ENCODE peak calls at places on chromosome 1, in seven cellular contexts. C is HCT116, L is foreskin keratinocyte, D is IMR-90, M is GM12878, Q is Panc1, B is HepG2. X is an unnamed sample.

GRCh38 chr1:84166797-84167196 is 22.7 kb downstream of the PRKACB start:
- ATAC-seq in C (no peak), L (no peak), D (no peak), M (peak; percentile 70), Q (no peak), B (no peak), X (no peak)

GRCh38 chr1:8113257-8114220 is 87.4 kb upstream of the ERRFI1 start:
- ATAC-seq in C (peak; percentile 58), L (no peak), D (no peak), M (no peak), Q (no peak), B (no peak), X (no peak)

GRCh38 chr1:207882692-207883091 is 28.2 kb downstream of the CD34 start:
- ATAC-seq in C (no peak), L (no peak), D (no peak), M (peak; percentile 19), Q (no peak), B (no peak), X (no peak)

GRCh38 chr1:179754031-179754624 is 11.0 kb downstream of the FAM163A start:
- ATAC-seq in C (no peak), L (peak; percentile 40), D (peak; percentile 89), M (no peak), Q (no peak), B (no peak), X (no peak)

GRCh38 chr1:155250246-155250632 is 5.0 kb downstream of the ENTREP3 start:
- ATAC-seq in C (peak; percentile 8), L (no peak), D (no peak), M (peak; percentile 31), Q (no peak), B (no peak), X (no peak)

GRCh38 chr1:7399514-7400125 is 371.5 kb upstream of the VAMP3 start:
- ATAC-seq in C (no peak), L (no peak), D (no peak), M (no peak), Q (no peak), B (no peak), X (no peak)

GRCh38 chr1:20216574-20216973 is 30.3 kb upstream of the PLA2G2C start:
- ATAC-seq in C (peak; percentile 71), L (peak; percentile 71), D (peak; percentile 68), M (peak; percentile 94), Q (peak; percentile 86), B (peak; percentile 81), X (no peak)

GRCh38 chr1:181062800-181063428 is 25.6 kb upstream of the IER5 start:
- ATAC-seq in C (no peak), L (no peak), D (no peak), M (peak; percentile 90), Q (no peak), B (peak; percentile 63), X (no peak)

GRCh38 chr1:35931424-35932157 is 686 bp downstream of the AGO3 start:
- ATAC-seq in C (peak; percentile 33), L (peak; percentile 64), D (peak; percentile 10), M (peak; percentile 40), Q (peak; percentile 28), B (peak; percentile 55), X (peak; percentile 7)

GRCh38 chr1:243623831-243624230 is 226.2 kb downstream of the AKT3 start:
- ATAC-seq in C (no peak), L (peak; percentile 44), D (peak; percentile 70), M (no peak), Q (no peak), B (no peak), X (no peak)

GRCh38 chr1:41610361-41610760 is 125.9 kb upstream of the EDN2 start:
- ATAC-seq in C (no peak), L (no peak), D (no peak), M (no peak), Q (no peak), B (no peak), X (no peak)

GRCh38 chr1:13642306-13643004 is 57.5 kb upstream of the PRDM2 start:
- ATAC-seq in C (no peak), L (no peak), D (no peak), M (peak; percentile 85), Q (no peak), B (no peak), X (no peak)

GRCh38 chr1:27366411-27367159 is at the start of gene MAP3K6:
- ATAC-seq in C (peak; percentile 75), L (peak; percentile 78), D (peak; percentile 71), M (peak; percentile 56), Q (peak; percentile 82), B (peak; percentile 72), X (peak; percentile 84)

GRCh38 chr1:27367160-27367650 is 444 bp upstream of the MAP3K6 start:
- ATAC-seq in C (peak; percentile 2), L (peak; percentile 1), D (no peak), M (no peak), Q (no peak), B (peak; percentile 25), X (no peak)

GRCh38 chr1:27372022-27372807 is 2.4 kb downstream of the FCN3 start:
- ATAC-seq in C (no peak), L (no peak), D (no peak), M (no peak), Q (no peak), B (peak; percentile 22), X (no peak)

GRCh38 chr1:27366113-27366410 is 699 bp downstream of the MAP3K6 start:
- ATAC-seq in C (peak; percentile 72), L (peak; percentile 5), D (peak; percentile 69), M (peak; percentile 72), Q (peak; percentile 87), B (peak; percentile 64), X (peak; percentile 69)

GRCh38 chr1:27368872-27369703 is 2.3 kb upstream of the MAP3K6 start:
- ATAC-seq in C (no peak), L (no peak), D (no peak), M (peak; percentile 8), Q (no peak), B (no peak), X (no peak)
- TF ChIP-seq CTCF in C (peak; percentile 16), L (peak; percentile 55), D (peak; percentile 45), M (no peak), Q (peak; percentile 56), B (no peak), X (no peak)

DNA sequence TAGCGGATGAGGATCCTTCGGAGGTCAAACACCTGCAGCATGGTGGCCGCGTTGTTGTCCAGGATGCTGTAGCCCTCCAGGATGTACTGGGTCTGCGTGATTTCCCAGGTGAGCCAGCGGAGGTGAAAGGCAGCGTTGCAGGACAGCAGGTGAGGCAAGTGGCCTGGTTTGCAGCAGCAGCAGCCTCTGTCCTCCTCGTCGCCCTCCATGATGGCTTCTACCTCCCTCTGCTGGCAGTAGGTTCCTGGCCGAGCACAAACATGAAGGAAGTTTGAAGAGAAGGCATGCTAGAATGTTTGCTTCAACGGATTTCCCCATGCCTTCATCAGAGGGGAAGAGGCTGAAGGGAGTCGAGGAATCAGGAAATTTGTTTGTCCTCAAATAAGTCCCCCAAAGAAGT is 74.7 kb downstream of the NTPCR start:
- ATAC-seq in C (peak; percentile 63), L (peak; percentile 52), D (no peak), M (peak; percentile 69), Q (peak; percentile 53), B (peak; percentile 84), X (no peak)
- TF ChIP-seq CTCF in C (peak; percentile 44), L (peak; percentile 50), D (peak; percentile 30), M (peak; percentile 54), Q (peak; percentile 66), B (peak; percentile 74), X (no peak)

DNA sequence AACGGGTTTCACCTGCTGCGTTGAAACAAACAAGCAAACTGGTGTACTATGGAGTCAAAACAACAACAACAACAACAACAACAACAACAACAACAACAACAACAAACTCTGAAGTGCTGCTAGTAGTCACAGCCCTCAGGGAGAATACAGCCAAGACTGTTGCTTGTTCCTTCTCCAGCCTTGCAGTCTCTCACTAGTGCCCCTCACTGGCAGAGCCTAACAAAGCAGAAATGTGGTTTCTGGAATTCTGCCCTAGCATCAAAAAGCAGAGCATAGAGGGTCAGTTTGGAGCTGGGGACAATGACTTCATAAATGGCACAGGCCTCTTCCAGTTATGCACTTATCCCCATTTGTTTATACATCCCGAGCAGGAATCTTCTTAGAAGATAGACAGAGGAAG is 187.4 kb downstream of the KCNK2 start:
- ATAC-seq in C (peak; percentile 64), L (no peak), D (no peak), M (no peak), Q (no peak), B (no peak), X (no peak)
- TF ChIP-seq CTCF in C (peak; percentile 41), L (no peak), D (no peak), M (no peak), Q (no peak), B (no peak), X (no peak)

DNA sequence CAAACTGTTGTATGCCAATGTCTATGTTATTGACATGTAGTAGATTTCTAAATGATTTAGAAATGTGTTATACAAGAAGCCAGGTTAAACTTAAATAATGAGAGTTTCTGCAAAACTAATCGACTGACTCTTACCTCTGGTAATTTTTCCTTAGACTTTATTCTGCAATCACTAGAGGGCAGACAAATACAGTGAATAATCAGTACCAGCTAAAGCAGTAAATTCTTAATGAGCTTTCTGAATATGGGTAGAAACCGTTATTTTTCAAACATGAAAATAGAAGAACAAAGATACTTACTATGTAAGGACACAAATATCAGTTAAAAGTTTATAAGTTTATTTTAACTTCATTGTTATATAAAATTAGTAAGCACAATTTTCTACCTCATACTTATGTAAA is 97.9 kb upstream of the RGS1 start:
- ATAC-seq in C (peak; percentile 73), L (peak; percentile 28), D (peak; percentile 87), M (peak; percentile 81), Q (no peak), B (no peak), X (peak; percentile 55)
- TF ChIP-seq CTCF in C (no peak), L (peak; percentile 70), D (peak; percentile 77), M (peak; percentile 76), Q (peak; percentile 51), B (peak; percentile 56), X (peak; percentile 74)

DNA sequence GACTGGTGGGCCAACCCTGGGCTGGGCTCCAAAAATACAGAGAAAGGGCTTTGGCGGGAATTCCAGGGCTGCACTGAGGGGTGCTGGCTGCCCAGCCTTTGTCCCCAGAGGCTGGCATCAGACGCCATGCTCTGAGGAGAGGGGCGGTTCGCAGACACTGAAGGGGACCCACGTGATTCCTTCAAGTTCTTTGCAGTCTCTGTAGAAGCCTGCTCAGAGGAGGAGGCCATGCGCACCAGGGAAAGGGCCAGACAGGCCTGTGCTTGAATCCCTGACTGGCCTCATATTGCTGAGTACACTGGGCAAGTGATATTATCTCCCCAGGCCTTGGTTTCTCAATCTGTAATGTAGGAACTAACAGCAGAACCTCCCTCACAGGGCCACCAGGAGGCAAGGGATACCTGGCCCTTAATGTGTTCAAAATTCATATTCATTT is 119.5 kb downstream of the EPHB2 start:
- ATAC-seq in C (no peak), L (peak; percentile 31), D (no peak), M (no peak), Q (no peak), B (no peak), X (no peak)
- TF ChIP-seq CTCF in C (peak; percentile 3), L (peak; percentile 52), D (no peak), M (no peak), Q (no peak), B (no peak), X (no peak)